ENCODE peak calls at places on chromosome 22, in four cellular contexts. One of them, this sample, is unnamed.

GRCh38 chr22:20219667-20220628 is 48.2 kb downstream of the RTN4R start:
- DNase-seq in H9: no peak
- DNase-seq in IMR-90: no peak
- DNase-seq in mesendoderm: peak; percentile 45
- DNase-seq in this sample: no peak

GRCh38 chr22:32335471-32335870 is 22.2 kb upstream of the RFPL3 start:
- DNase-seq in H9: no peak
- DNase-seq in IMR-90: no peak
- DNase-seq in mesendoderm: no peak
- DNase-seq in this sample: no peak

GRCh38 chr22:49827307-49827852 is 293 bp downstream of the BRD1 start:
- DNase-seq in H9: no peak
- DNase-seq in IMR-90: no peak
- DNase-seq in mesendoderm: no peak
- DNase-seq in this sample: no peak

GRCh38 chr22:49871482-49871881 is 17.8 kb downstream of the ZBED4 start:
- DNase-seq in H9: no peak
- DNase-seq in IMR-90: no peak
- DNase-seq in mesendoderm: peak; percentile 33
- DNase-seq in this sample: no peak

GRCh38 chr22:50517495-50518260 is 7.7 kb downstream of the SCO2 start:
- DNase-seq in H9: no peak
- DNase-seq in IMR-90: no peak
- DNase-seq in mesendoderm: peak; percentile 5
- DNase-seq in this sample: no peak

GRCh38 chr22:43183496-43184263 is 3.3 kb downstream of the TTLL12 start:
- DNase-seq in H9: no peak
- DNase-seq in IMR-90: peak; percentile 64
- DNase-seq in mesendoderm: no peak
- DNase-seq in this sample: no peak

GRCh38 chr22:24810043-24810749 is 4.2 kb downstream of the SGSM1 start:
- DNase-seq in H9: no peak
- DNase-seq in IMR-90: no peak
- DNase-seq in mesendoderm: peak; percentile 71
- DNase-seq in this sample: peak; percentile 66

GRCh38 chr22:24728790-24729637 is 45.5 kb downstream of the PIWIL3 start:
- DNase-seq in H9: no peak
- DNase-seq in IMR-90: peak; percentile 74
- DNase-seq in mesendoderm: no peak
- DNase-seq in this sample: no peak

DNA sequence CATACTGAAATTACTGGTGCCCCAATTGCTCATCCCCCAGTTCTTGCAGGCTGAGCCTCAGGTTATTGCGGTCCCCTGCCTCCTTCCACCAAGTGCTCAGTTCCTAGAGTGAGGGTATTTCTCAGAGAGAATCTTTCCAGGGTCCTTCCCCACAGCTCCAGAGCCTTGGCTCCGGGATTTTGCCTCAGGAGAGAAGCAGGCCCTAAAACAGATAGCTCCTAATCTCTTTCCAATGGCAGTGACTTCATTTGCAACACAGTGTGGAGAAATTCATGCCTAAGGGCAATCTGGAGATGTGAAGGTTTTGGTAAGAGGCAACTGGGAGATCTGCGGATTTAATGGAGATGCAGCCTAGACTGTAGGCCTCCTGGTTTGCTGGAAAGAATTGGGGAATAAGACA is 2.9 kb downstream of the NF2 start:
- DNase-seq in H9: peak; percentile 44
- DNase-seq in IMR-90: no peak
- DNase-seq in mesendoderm: peak; percentile 88
- DNase-seq in this sample: no peak
- H2BK15ac ChIP-seq in H9: no peak overlapping the region
- H2BK15ac ChIP-seq in IMR-90: no peak overlapping the region
- H2BK15ac ChIP-seq in mesendoderm: no peak overlapping the region
- H2BK15ac ChIP-seq in this sample: no peak overlapping the region

GRCh38 chr22:21711851-21712250 is 23.7 kb downstream of the YPEL1 start:
- DNase-seq in H9: no peak
- DNase-seq in IMR-90: no peak
- DNase-seq in mesendoderm: no peak
- DNase-seq in this sample: no peak

GRCh38 chr22:21709688-21710087 is 25.9 kb downstream of the YPEL1 start:
- DNase-seq in H9: no peak
- DNase-seq in IMR-90: no peak
- DNase-seq in mesendoderm: no peak
- DNase-seq in this sample: no peak

GRCh38 chr22:21707677-21708076 is 27.9 kb downstream of the YPEL1 start:
- DNase-seq in H9: no peak
- DNase-seq in IMR-90: peak; percentile 19
- DNase-seq in mesendoderm: peak; percentile 70
- DNase-seq in this sample: no peak

GRCh38 chr22:21708960-21709359 is 26.6 kb downstream of the YPEL1 start:
- DNase-seq in H9: no peak
- DNase-seq in IMR-90: no peak
- DNase-seq in mesendoderm: no peak
- DNase-seq in this sample: no peak

GRCh38 chr22:21710156-21710555 is 25.4 kb downstream of the YPEL1 start:
- DNase-seq in H9: no peak
- DNase-seq in IMR-90: peak; percentile 31
- DNase-seq in mesendoderm: no peak
- DNase-seq in this sample: no peak
- H3K4ac ChIP-seq in H9: no peak overlapping the region
- H3K4ac ChIP-seq in IMR-90: no peak overlapping the region
- H3K4ac ChIP-seq in mesendoderm: no peak overlapping the region
- H3K4ac ChIP-seq in this sample: no peak overlapping the region

GRCh38 chr22:36819112-36819511 is 2.3 kb upstream of the PVALB start:
- DNase-seq in H9: no peak
- DNase-seq in IMR-90: no peak
- DNase-seq in mesendoderm: peak; percentile 74
- DNase-seq in this sample: no peak
- H3K23ac ChIP-seq in H9: no peak overlapping the region
- H3K23ac ChIP-seq in IMR-90: no peak overlapping the region
- H3K23ac ChIP-seq in mesendoderm: no peak overlapping the region
- H3K23ac ChIP-seq in this sample: no peak overlapping the region

DNA sequence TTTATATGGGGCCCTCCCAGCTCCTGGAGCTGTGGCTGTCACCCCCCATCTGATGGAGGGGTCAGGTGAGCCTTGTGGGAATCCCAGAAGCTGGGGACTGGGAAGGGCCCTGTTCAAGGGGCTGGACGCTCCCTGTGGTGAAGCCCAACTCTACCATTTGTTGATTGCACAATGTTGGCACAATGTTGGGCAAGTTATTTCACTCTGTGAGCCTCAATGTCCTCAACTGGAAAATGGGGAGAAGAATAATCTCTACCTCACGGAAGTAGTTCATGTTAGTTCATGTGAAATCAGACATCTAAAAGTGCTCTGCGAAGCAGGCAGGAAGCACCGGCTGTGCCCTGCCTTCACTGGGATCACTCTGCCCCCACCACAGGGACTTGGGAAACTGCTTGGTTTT is 817 bp upstream of the PRR5 start:
- DNase-seq in H9: no peak
- DNase-seq in IMR-90: no peak
- DNase-seq in mesendoderm: no peak
- DNase-seq in this sample: no peak
- H2BK15ac ChIP-seq in H9: no peak overlapping the region
- H2BK15ac ChIP-seq in IMR-90: peak overlapping the region; percentile 66
- H2BK15ac ChIP-seq in mesendoderm: no peak overlapping the region
- H2BK15ac ChIP-seq in this sample: no peak overlapping the region

DNA sequence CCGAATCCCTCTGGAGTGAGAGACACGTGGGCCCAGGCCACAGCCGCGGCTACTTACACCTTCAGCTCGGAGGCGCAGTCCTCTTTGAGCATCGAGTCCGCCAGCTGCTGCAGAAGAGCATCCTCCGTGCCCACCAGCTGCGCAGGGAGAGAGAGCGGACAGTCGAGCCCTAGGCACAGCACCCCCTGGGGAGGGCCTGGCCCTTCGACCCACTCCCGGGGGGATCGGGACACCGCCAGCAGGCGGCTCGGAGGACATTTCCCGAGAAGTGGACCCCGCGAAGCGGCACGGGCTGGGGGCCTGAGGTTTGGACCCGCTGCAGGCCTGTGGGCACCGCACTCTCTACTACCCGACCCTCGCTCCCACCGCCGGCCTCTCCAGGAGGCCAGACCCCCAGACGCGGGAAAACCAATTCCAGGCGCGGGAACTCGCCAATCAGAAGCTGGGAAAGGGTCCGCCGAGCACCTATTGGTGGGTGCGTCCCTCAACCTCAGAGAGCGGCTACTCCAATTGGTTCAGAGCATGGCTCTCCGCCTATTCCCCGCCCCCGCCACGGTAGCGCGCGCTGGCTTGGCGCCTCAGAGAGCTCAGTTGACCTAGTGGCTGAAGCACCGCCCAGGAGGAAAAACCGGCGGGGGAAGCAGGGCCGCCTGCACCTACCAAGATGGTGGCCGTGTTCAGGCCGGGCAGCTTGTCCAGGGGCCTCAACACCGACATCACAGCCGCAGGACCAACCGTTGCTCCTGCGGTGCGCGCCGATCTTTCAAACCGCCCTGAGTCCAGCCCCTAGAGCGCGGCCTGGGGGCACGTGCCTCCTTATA is at the start of gene CENPM:
- DNase-seq in H9: peak; percentile 98
- DNase-seq in IMR-90: peak; percentile 91
- DNase-seq in mesendoderm: peak; percentile 99
- DNase-seq in this sample: peak; percentile 93
- H3K4ac ChIP-seq in H9: no peak within 1 kb of the TSS
- H3K4ac ChIP-seq in IMR-90: peak within 1 kb of the TSS; percentile 86
- H3K4ac ChIP-seq in mesendoderm: peak within 1 kb of the TSS; percentile 70
- H3K4ac ChIP-seq in this sample: peak within 1 kb of the TSS; percentile 57

GRCh38 chr22:26194313-26194712 is 25.1 kb downstream of the SEZ6L start:
- DNase-seq in H9: no peak
- DNase-seq in IMR-90: no peak
- DNase-seq in mesendoderm: no peak
- DNase-seq in this sample: no peak

GRCh38 chr22:26194877-26195276 is 25.6 kb downstream of the SEZ6L start:
- DNase-seq in H9: no peak
- DNase-seq in IMR-90: no peak
- DNase-seq in mesendoderm: no peak
- DNase-seq in this sample: no peak

GRCh38 chr22:26197427-26197826 is 28.2 kb downstream of the SEZ6L start:
- DNase-seq in H9: no peak
- DNase-seq in IMR-90: no peak
- DNase-seq in mesendoderm: no peak
- DNase-seq in this sample: no peak

GRCh38 chr22:26199665-26200064 is 30.4 kb downstream of the SEZ6L start:
- DNase-seq in H9: peak; percentile 31
- DNase-seq in IMR-90: no peak
- DNase-seq in mesendoderm: peak; percentile 22
- DNase-seq in this sample: no peak

DNA sequence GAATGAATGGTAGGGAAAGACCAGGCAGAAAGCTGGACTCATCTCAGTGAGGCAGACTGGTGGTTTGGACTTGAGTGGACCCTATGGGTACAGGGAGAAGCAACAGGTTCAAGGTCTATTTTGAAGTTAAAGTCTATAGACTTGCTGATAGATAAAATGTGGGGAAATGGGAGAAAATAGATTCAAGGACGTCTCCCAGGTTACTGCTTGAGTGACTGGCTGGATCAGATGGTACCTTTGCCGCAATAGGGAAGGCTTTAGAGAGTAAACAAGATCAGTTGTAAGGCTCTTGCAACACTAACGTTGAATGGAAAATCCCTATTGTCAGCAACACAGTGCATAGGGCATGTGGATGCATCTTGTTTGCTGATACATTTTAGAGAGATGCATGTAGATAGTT is 27.4 kb downstream of the SEZ6L start:
- DNase-seq in H9: no peak
- DNase-seq in IMR-90: no peak
- DNase-seq in mesendoderm: no peak
- DNase-seq in this sample: no peak
- H3K23ac ChIP-seq in H9: no peak overlapping the region
- H3K23ac ChIP-seq in IMR-90: no peak overlapping the region
- H3K23ac ChIP-seq in mesendoderm: no peak overlapping the region
- H3K23ac ChIP-seq in this sample: no peak overlapping the region

GRCh38 chr22:40107244-40107643 is 70.5 kb upstream of the TNRC6B start:
- DNase-seq in H9: no peak
- DNase-seq in IMR-90: no peak
- DNase-seq in mesendoderm: no peak
- DNase-seq in this sample: no peak
- H2BK15ac ChIP-seq in H9: no peak overlapping the region
- H2BK15ac ChIP-seq in IMR-90: no peak overlapping the region
- H2BK15ac ChIP-seq in mesendoderm: no peak overlapping the region
- H2BK15ac ChIP-seq in this sample: no peak overlapping the region

GRCh38 chr22:21573750-21574494 is 6.4 kb downstream of the UBE2L3 start:
- DNase-seq in H9: no peak
- DNase-seq in IMR-90: no peak
- DNase-seq in mesendoderm: no peak
- DNase-seq in this sample: no peak

GRCh38 chr22:21573293-21573734 is 5.8 kb downstream of the UBE2L3 start:
- DNase-seq in H9: no peak
- DNase-seq in IMR-90: no peak
- DNase-seq in mesendoderm: no peak
- DNase-seq in this sample: no peak

GRCh38 chr22:21569459-21570161 is 2.1 kb downstream of the UBE2L3 start:
- DNase-seq in H9: no peak
- DNase-seq in IMR-90: no peak
- DNase-seq in mesendoderm: no peak
- DNase-seq in this sample: no peak

GRCh38 chr22:21570398-21570797 is 2.9 kb downstream of the UBE2L3 start:
- DNase-seq in H9: no peak
- DNase-seq in IMR-90: no peak
- DNase-seq in mesendoderm: no peak
- DNase-seq in this sample: no peak

GRCh38 chr22:21571679-21572078 is 4.2 kb downstream of the UBE2L3 start:
- DNase-seq in H9: no peak
- DNase-seq in IMR-90: no peak
- DNase-seq in mesendoderm: no peak
- DNase-seq in this sample: no peak
- H3K4ac ChIP-seq in H9: no peak overlapping the region
- H3K4ac ChIP-seq in IMR-90: no peak overlapping the region
- H3K4ac ChIP-seq in mesendoderm: no peak overlapping the region
- H3K4ac ChIP-seq in this sample: no peak overlapping the region

GRCh38 chr22:40428796-40429195 is 58.4 kb downstream of the SGSM3 start:
- DNase-seq in H9: no peak
- DNase-seq in IMR-90: no peak
- DNase-seq in mesendoderm: no peak
- DNase-seq in this sample: no peak
- H3K23ac ChIP-seq in H9: no peak overlapping the region
- H3K23ac ChIP-seq in IMR-90: no peak overlapping the region
- H3K23ac ChIP-seq in mesendoderm: no peak overlapping the region
- H3K23ac ChIP-seq in this sample: peak overlapping the region; percentile 43

GRCh38 chr22:29397791-29398190 is 9.4 kb upstream of the AP1B1 start:
- DNase-seq in H9: no peak
- DNase-seq in IMR-90: no peak
- DNase-seq in mesendoderm: no peak
- DNase-seq in this sample: no peak
- H2BK15ac ChIP-seq in H9: no peak overlapping the region
- H2BK15ac ChIP-seq in IMR-90: no peak overlapping the region
- H2BK15ac ChIP-seq in mesendoderm: no peak overlapping the region
- H2BK15ac ChIP-seq in this sample: no peak overlapping the region

This sample was measured in neuronal stem cell.